ENCODE peak calls at places on chromosomes 7 and 10, in nine cellular contexts. A is OCI-M1, M is cardiac muscle cell, V is B cell, U is GDM1, W is aorta, N is astrocyte of the spinal cord, K is endothelial cell, Y is progenitor cell of endocrine pancreas. G is an unnamed sample.

GRCh38 chr7:151725844-151726770 is 150.8 kb downstream of the PRKAG2 start:
- DNase-seq in K (no peak), U (no peak), N (no peak), W (no peak), Y (no peak), A (no peak), V (no peak), M (peak), G (no peak)

GRCh38 chr7:18166002-18166401 is 138.4 kb upstream of the PRPS1L1 start:
- DNase-seq in K (no peak), M (no peak), Y (no peak), W (no peak), N (no peak), U (no peak), V (no peak), A (no peak), G (no peak)

GRCh38 chr7:5077740-5078139 is 32.1 kb downstream of the RBAK start:
- DNase-seq in M (no peak), N (peak), V (no peak), A (peak), Y (no peak), K (no peak), U (no peak), W (peak), G (no peak)

GRCh38 chr10:128044961-128045832 is 81.0 kb downstream of the MKI67 start:
- DNase-seq in Y (no peak), U (no peak), W (peak), M (no peak), A (no peak), N (no peak), V (no peak), K (no peak), G (no peak)

GRCh38 chr10:75319274-75319673 is 82.3 kb downstream of the ZNF503 start:
- DNase-seq in V (no peak), Y (no peak), N (no peak), K (no peak), M (no peak), A (no peak), W (no peak), U (no peak), G (no peak)

GRCh38 chr7:155132431-155132830 is 62.3 kb downstream of the HTR5A start:
- DNase-seq in U (no peak), Y (no peak), A (no peak), M (no peak), K (no peak), W (no peak), V (no peak), N (no peak), G (no peak)

GRCh38 chr7:1059200-1060091 is 15.1 kb downstream of the GPR146 start:
- DNase-seq in Y (no peak), W (no peak), U (no peak), V (peak), A (no peak), M (peak), N (peak), K (peak), G (peak)

GRCh38 chr10:75959209-75959608 is 527.8 kb downstream of the LRMDA start:
- DNase-seq in W (no peak), V (no peak), K (no peak), M (no peak), U (no peak), Y (no peak), A (no peak), N (peak), G (peak)

GRCh38 chr10:25497281-25497680 is 322.5 kb downstream of the GPR158 start:
- DNase-seq in W (no peak), A (no peak), U (no peak), Y (no peak), V (no peak), N (no peak), M (no peak), K (no peak), G (no peak)